ENCODE peak calls at places on chromosomes 12 and 14, in eight cellular contexts. One of them, this sample, is unnamed.

GRCh38 chr14:72943876-72944430 is 17.7 kb downstream of the DCAF4 start:
- DNase-seq in ureter: no peak
- DNase-seq in activated CD4-positive, alpha-beta T cell treated with anti-CD3 and anti-CD28 coated beads for 24 hours: no peak
- DNase-seq in T-helper 2 cell: no peak
- DNase-seq in substantia nigra: no peak
- DNase-seq in tibial nerve: no peak
- DNase-seq in NB4: no peak
- DNase-seq in EL: no peak
- DNase-seq in this sample: no peak

GRCh38 chr12:51386361-51386760 is 4.8 kb downstream of the GALNT6 start:
- DNase-seq in ureter: no peak
- DNase-seq in activated CD4-positive, alpha-beta T cell treated with anti-CD3 and anti-CD28 coated beads for 24 hours: no peak
- DNase-seq in T-helper 2 cell: no peak
- DNase-seq in substantia nigra: no peak
- DNase-seq in tibial nerve: no peak
- DNase-seq in NB4: no peak
- DNase-seq in EL: no peak
- DNase-seq in this sample: no peak

GRCh38 chr12:92890601-92891106 is 38.4 kb downstream of the EEA1 start:
- DNase-seq in ureter: no peak
- DNase-seq in activated CD4-positive, alpha-beta T cell treated with anti-CD3 and anti-CD28 coated beads for 24 hours: no peak
- DNase-seq in T-helper 2 cell: no peak
- DNase-seq in substantia nigra: no peak
- DNase-seq in tibial nerve: no peak
- DNase-seq in NB4: no peak
- DNase-seq in EL: no peak
- DNase-seq in this sample: no peak

GRCh38 chr12:102026728-102027127 is 35.1 kb downstream of the WASHC3 start:
- DNase-seq in ureter: no peak
- DNase-seq in activated CD4-positive, alpha-beta T cell treated with anti-CD3 and anti-CD28 coated beads for 24 hours: no peak
- DNase-seq in T-helper 2 cell: no peak
- DNase-seq in substantia nigra: no peak
- DNase-seq in tibial nerve: no peak
- DNase-seq in NB4: peak; percentile 25
- DNase-seq in EL: no peak
- DNase-seq in this sample: no peak

GRCh38 chr12:69688496-69689427 is 10.3 kb downstream of the BEST3 start:
- DNase-seq in ureter: peak; percentile 56
- DNase-seq in activated CD4-positive, alpha-beta T cell treated with anti-CD3 and anti-CD28 coated beads for 24 hours: peak; percentile 16
- DNase-seq in T-helper 2 cell: no peak
- DNase-seq in substantia nigra: peak; percentile 76
- DNase-seq in tibial nerve: no peak
- DNase-seq in NB4: peak; percentile 84
- DNase-seq in EL: peak; percentile 97
- DNase-seq in this sample: no peak

GRCh38 chr14:24956104-24956503 is 93.8 kb downstream of the STXBP6 start:
- DNase-seq in ureter: no peak
- DNase-seq in activated CD4-positive, alpha-beta T cell treated with anti-CD3 and anti-CD28 coated beads for 24 hours: no peak
- DNase-seq in T-helper 2 cell: no peak
- DNase-seq in substantia nigra: no peak
- DNase-seq in tibial nerve: no peak
- DNase-seq in NB4: no peak
- DNase-seq in EL: no peak
- DNase-seq in this sample: no peak

GRCh38 chr12:18158774-18159557 is 69.0 kb upstream of the RERGL start:
- DNase-seq in ureter: no peak
- DNase-seq in activated CD4-positive, alpha-beta T cell treated with anti-CD3 and anti-CD28 coated beads for 24 hours: no peak
- DNase-seq in T-helper 2 cell: no peak
- DNase-seq in substantia nigra: no peak
- DNase-seq in tibial nerve: no peak
- DNase-seq in NB4: peak; percentile 50
- DNase-seq in EL: peak; percentile 46
- DNase-seq in this sample: no peak

GRCh38 chr14:23916446-23916845 is 37.1 kb upstream of the DHRS4 start:
- DNase-seq in ureter: no peak
- DNase-seq in activated CD4-positive, alpha-beta T cell treated with anti-CD3 and anti-CD28 coated beads for 24 hours: no peak
- DNase-seq in T-helper 2 cell: no peak
- DNase-seq in substantia nigra: no peak
- DNase-seq in tibial nerve: no peak
- DNase-seq in NB4: no peak
- DNase-seq in EL: no peak
- DNase-seq in this sample: no peak

GRCh38 chr12:26239508-26240328 is 44.3 kb downstream of the SSPN start:
- DNase-seq in ureter: peak; percentile 64
- DNase-seq in activated CD4-positive, alpha-beta T cell treated with anti-CD3 and anti-CD28 coated beads for 24 hours: no peak
- DNase-seq in T-helper 2 cell: no peak
- DNase-seq in substantia nigra: peak; percentile 64
- DNase-seq in tibial nerve: peak; percentile 76
- DNase-seq in NB4: peak; percentile 94
- DNase-seq in EL: peak; percentile 89
- DNase-seq in this sample: no peak

GRCh38 chr12:119911147-119911546 is 34.0 kb upstream of the CIT start:
- DNase-seq in ureter: no peak
- DNase-seq in activated CD4-positive, alpha-beta T cell treated with anti-CD3 and anti-CD28 coated beads for 24 hours: no peak
- DNase-seq in T-helper 2 cell: no peak
- DNase-seq in substantia nigra: no peak
- DNase-seq in tibial nerve: no peak
- DNase-seq in NB4: no peak
- DNase-seq in EL: peak; percentile 53
- DNase-seq in this sample: no peak

GRCh38 chr14:74302160-74302628 is 540 bp downstream of the ABCD4 start:
- DNase-seq in ureter: no peak
- DNase-seq in activated CD4-positive, alpha-beta T cell treated with anti-CD3 and anti-CD28 coated beads for 24 hours: no peak
- DNase-seq in T-helper 2 cell: peak; percentile 35
- DNase-seq in substantia nigra: no peak
- DNase-seq in tibial nerve: no peak
- DNase-seq in NB4: peak; percentile 63
- DNase-seq in EL: peak; percentile 54
- DNase-seq in this sample: no peak

GRCh38 chr14:91899777-91900176 is 32.4 kb upstream of the TC2N start:
- DNase-seq in ureter: no peak
- DNase-seq in activated CD4-positive, alpha-beta T cell treated with anti-CD3 and anti-CD28 coated beads for 24 hours: no peak
- DNase-seq in T-helper 2 cell: no peak
- DNase-seq in substantia nigra: no peak
- DNase-seq in tibial nerve: no peak
- DNase-seq in NB4: no peak
- DNase-seq in EL: no peak
- DNase-seq in this sample: no peak

GRCh38 chr12:115312901-115313300 is 628.9 kb upstream of the TBX3 start:
- DNase-seq in ureter: no peak
- DNase-seq in activated CD4-positive, alpha-beta T cell treated with anti-CD3 and anti-CD28 coated beads for 24 hours: no peak
- DNase-seq in T-helper 2 cell: no peak
- DNase-seq in substantia nigra: no peak
- DNase-seq in tibial nerve: no peak
- DNase-seq in NB4: no peak
- DNase-seq in EL: no peak
- DNase-seq in this sample: no peak

GRCh38 chr14:71472281-71472960 is 459.8 kb upstream of the RGS6 start:
- DNase-seq in ureter: no peak
- DNase-seq in activated CD4-positive, alpha-beta T cell treated with anti-CD3 and anti-CD28 coated beads for 24 hours: no peak
- DNase-seq in T-helper 2 cell: no peak
- DNase-seq in substantia nigra: no peak
- DNase-seq in tibial nerve: no peak
- DNase-seq in NB4: no peak
- DNase-seq in EL: peak; percentile 58
- DNase-seq in this sample: no peak

GRCh38 chr12:44774815-44775411 is 101.2 kb downstream of the NELL2 start:
- DNase-seq in ureter: no peak
- DNase-seq in activated CD4-positive, alpha-beta T cell treated with anti-CD3 and anti-CD28 coated beads for 24 hours: peak; percentile 43
- DNase-seq in T-helper 2 cell: peak; percentile 27
- DNase-seq in substantia nigra: no peak
- DNase-seq in tibial nerve: no peak
- DNase-seq in NB4: peak; percentile 46
- DNase-seq in EL: peak; percentile 9
- DNase-seq in this sample: peak; percentile 42

GRCh38 chr14:75267141-75267601 is 11.5 kb upstream of the FOS start:
- DNase-seq in ureter: no peak
- DNase-seq in activated CD4-positive, alpha-beta T cell treated with anti-CD3 and anti-CD28 coated beads for 24 hours: no peak
- DNase-seq in T-helper 2 cell: no peak
- DNase-seq in substantia nigra: no peak
- DNase-seq in tibial nerve: no peak
- DNase-seq in NB4: no peak
- DNase-seq in EL: peak; percentile 62
- DNase-seq in this sample: no peak

GRCh38 chr12:55927588-55928502 is at the start of gene PYM1:
- DNase-seq in ureter: peak; percentile 89
- DNase-seq in activated CD4-positive, alpha-beta T cell treated with anti-CD3 and anti-CD28 coated beads for 24 hours: peak; percentile 57
- DNase-seq in T-helper 2 cell: peak; percentile 52
- DNase-seq in substantia nigra: peak; percentile 82
- DNase-seq in tibial nerve: peak; percentile 68
- DNase-seq in NB4: peak; percentile 98
- DNase-seq in EL: peak; percentile 72
- DNase-seq in this sample: peak; percentile 42

GRCh38 chr12:30450872-30451271 is 244.8 kb downstream of the IPO8 start:
- DNase-seq in ureter: no peak
- DNase-seq in activated CD4-positive, alpha-beta T cell treated with anti-CD3 and anti-CD28 coated beads for 24 hours: no peak
- DNase-seq in T-helper 2 cell: no peak
- DNase-seq in substantia nigra: no peak
- DNase-seq in tibial nerve: no peak
- DNase-seq in NB4: peak; percentile 7
- DNase-seq in EL: peak; percentile 29
- DNase-seq in this sample: no peak

GRCh38 chr12:5689773-5690172 is 255.3 kb downstream of the ANO2 start:
- DNase-seq in ureter: no peak
- DNase-seq in activated CD4-positive, alpha-beta T cell treated with anti-CD3 and anti-CD28 coated beads for 24 hours: no peak
- DNase-seq in T-helper 2 cell: no peak
- DNase-seq in substantia nigra: no peak
- DNase-seq in tibial nerve: no peak
- DNase-seq in NB4: peak; percentile 4
- DNase-seq in EL: no peak
- DNase-seq in this sample: no peak

GRCh38 chr14:90968025-90968424 is 92.4 kb downstream of the RPS6KA5 start:
- DNase-seq in ureter: no peak
- DNase-seq in activated CD4-positive, alpha-beta T cell treated with anti-CD3 and anti-CD28 coated beads for 24 hours: no peak
- DNase-seq in T-helper 2 cell: no peak
- DNase-seq in substantia nigra: no peak
- DNase-seq in tibial nerve: no peak
- DNase-seq in NB4: peak; percentile 91
- DNase-seq in EL: peak; percentile 31
- DNase-seq in this sample: no peak

GRCh38 chr12:71194657-71195056 is 36.9 kb upstream of the TSPAN8 start:
- DNase-seq in ureter: no peak
- DNase-seq in activated CD4-positive, alpha-beta T cell treated with anti-CD3 and anti-CD28 coated beads for 24 hours: no peak
- DNase-seq in T-helper 2 cell: no peak
- DNase-seq in substantia nigra: no peak
- DNase-seq in tibial nerve: no peak
- DNase-seq in NB4: no peak
- DNase-seq in EL: no peak
- DNase-seq in this sample: no peak

GRCh38 chr12:117986705-117987469 is 18.1 kb upstream of the KSR2 start:
- DNase-seq in ureter: no peak
- DNase-seq in activated CD4-positive, alpha-beta T cell treated with anti-CD3 and anti-CD28 coated beads for 24 hours: no peak
- DNase-seq in T-helper 2 cell: no peak
- DNase-seq in substantia nigra: no peak
- DNase-seq in tibial nerve: no peak
- DNase-seq in NB4: no peak
- DNase-seq in EL: peak; percentile 89
- DNase-seq in this sample: no peak

GRCh38 chr12:23980826-23981225 is 31.4 kb upstream of the SOX5 start:
- DNase-seq in ureter: no peak
- DNase-seq in activated CD4-positive, alpha-beta T cell treated with anti-CD3 and anti-CD28 coated beads for 24 hours: no peak
- DNase-seq in T-helper 2 cell: no peak
- DNase-seq in substantia nigra: no peak
- DNase-seq in tibial nerve: no peak
- DNase-seq in NB4: no peak
- DNase-seq in EL: no peak
- DNase-seq in this sample: no peak